ENCODE peak calls at places on chromosomes 5 and 9, in five cellular contexts. One of them, this sample, is unnamed.

GRCh38 chr9:132011309-132011708 is 68.4 kb downstream of the MED27 start:
- DNase-seq in NCI-H524: no peak
- DNase-seq in kidney glomerular epithelial cell: no peak
- DNase-seq in endothelial cell of umbilical vein: no peak
- DNase-seq in CD8-positive, alpha-beta T cell: no peak
- DNase-seq in this sample: no peak

GRCh38 chr5:110333384-110333783 is 393.1 kb downstream of the TMEM232 start:
- DNase-seq in NCI-H524: peak; percentile 76
- DNase-seq in kidney glomerular epithelial cell: no peak
- DNase-seq in endothelial cell of umbilical vein: no peak
- DNase-seq in CD8-positive, alpha-beta T cell: no peak
- DNase-seq in this sample: no peak

GRCh38 chr9:128685636-128686489 is 3.2 kb upstream of the SET start:
- DNase-seq in NCI-H524: no peak
- DNase-seq in kidney glomerular epithelial cell: no peak
- DNase-seq in endothelial cell of umbilical vein: no peak
- DNase-seq in CD8-positive, alpha-beta T cell: no peak
- DNase-seq in this sample: no peak

GRCh38 chr9:36149197-36149596 is 12.7 kb downstream of the GLIPR2 start:
- DNase-seq in NCI-H524: no peak
- DNase-seq in kidney glomerular epithelial cell: peak; percentile 50
- DNase-seq in endothelial cell of umbilical vein: peak; percentile 42
- DNase-seq in CD8-positive, alpha-beta T cell: no peak
- DNase-seq in this sample: peak; percentile 55

GRCh38 chr5:169751490-169751889 is 114.4 kb downstream of the DOCK2 start:
- DNase-seq in NCI-H524: no peak
- DNase-seq in kidney glomerular epithelial cell: no peak
- DNase-seq in endothelial cell of umbilical vein: no peak
- DNase-seq in CD8-positive, alpha-beta T cell: no peak
- DNase-seq in this sample: no peak

GRCh38 chr5:107557051-107557658 is 113.6 kb downstream of the EFNA5 start:
- DNase-seq in NCI-H524: no peak
- DNase-seq in kidney glomerular epithelial cell: peak; percentile 48
- DNase-seq in endothelial cell of umbilical vein: no peak
- DNase-seq in CD8-positive, alpha-beta T cell: no peak
- DNase-seq in this sample: peak; percentile 47

GRCh38 chr5:155906046-155906445 is 420.9 kb upstream of the SGCD start:
- DNase-seq in NCI-H524: no peak
- DNase-seq in kidney glomerular epithelial cell: no peak
- DNase-seq in endothelial cell of umbilical vein: no peak
- DNase-seq in CD8-positive, alpha-beta T cell: no peak
- DNase-seq in this sample: no peak

GRCh38 chr5:144040615-144041394 is 129.7 kb downstream of the YIPF5 start:
- DNase-seq in NCI-H524: peak; percentile 1
- DNase-seq in kidney glomerular epithelial cell: no peak
- DNase-seq in endothelial cell of umbilical vein: no peak
- DNase-seq in CD8-positive, alpha-beta T cell: no peak
- DNase-seq in this sample: no peak

GRCh38 chr9:70390922-70391321 is 23.5 kb downstream of the KLF9 start:
- DNase-seq in NCI-H524: no peak
- DNase-seq in kidney glomerular epithelial cell: no peak
- DNase-seq in endothelial cell of umbilical vein: peak; percentile 72
- DNase-seq in CD8-positive, alpha-beta T cell: no peak
- DNase-seq in this sample: peak; percentile 38

GRCh38 chr5:73816656-73817420 is 190.8 kb downstream of the ARHGEF28 start:
- DNase-seq in NCI-H524: no peak
- DNase-seq in kidney glomerular epithelial cell: peak; percentile 61
- DNase-seq in endothelial cell of umbilical vein: no peak
- DNase-seq in CD8-positive, alpha-beta T cell: no peak
- DNase-seq in this sample: no peak

GRCh38 chr9:752201-752600 is 89.3 kb upstream of the DMRT1 start:
- DNase-seq in NCI-H524: no peak
- DNase-seq in kidney glomerular epithelial cell: peak; percentile 51
- DNase-seq in endothelial cell of umbilical vein: peak; percentile 82
- DNase-seq in CD8-positive, alpha-beta T cell: no peak
- DNase-seq in this sample: no peak

GRCh38 chr5:32852535-32852934 is 141.4 kb downstream of the NPR3 start:
- DNase-seq in NCI-H524: no peak
- DNase-seq in kidney glomerular epithelial cell: peak; percentile 98
- DNase-seq in endothelial cell of umbilical vein: no peak
- DNase-seq in CD8-positive, alpha-beta T cell: no peak
- DNase-seq in this sample: no peak

GRCh38 chr5:9198399-9198798 is 347.5 kb downstream of the SEMA5A start:
- DNase-seq in NCI-H524: no peak
- DNase-seq in kidney glomerular epithelial cell: no peak
- DNase-seq in endothelial cell of umbilical vein: no peak
- DNase-seq in CD8-positive, alpha-beta T cell: no peak
- DNase-seq in this sample: no peak

GRCh38 chr9:7239708-7240107 is 481.9 kb downstream of the KDM4C start:
- DNase-seq in NCI-H524: peak; percentile 11
- DNase-seq in kidney glomerular epithelial cell: no peak
- DNase-seq in endothelial cell of umbilical vein: no peak
- DNase-seq in CD8-positive, alpha-beta T cell: no peak
- DNase-seq in this sample: no peak

GRCh38 chr9:18568969-18569368 is 95.0 kb downstream of the ADAMTSL1 start:
- DNase-seq in NCI-H524: peak; percentile 73
- DNase-seq in kidney glomerular epithelial cell: no peak
- DNase-seq in endothelial cell of umbilical vein: no peak
- DNase-seq in CD8-positive, alpha-beta T cell: no peak
- DNase-seq in this sample: no peak

GRCh38 chr5:92353107-92354030 is 970.3 kb upstream of the ARRDC3 start:
- DNase-seq in NCI-H524: no peak
- DNase-seq in kidney glomerular epithelial cell: no peak
- DNase-seq in endothelial cell of umbilical vein: no peak
- DNase-seq in CD8-positive, alpha-beta T cell: no peak
- DNase-seq in this sample: no peak

GRCh38 chr5:77077821-77078176 is 9.3 kb downstream of the ZBED3 start:
- DNase-seq in NCI-H524: no peak
- DNase-seq in kidney glomerular epithelial cell: no peak
- DNase-seq in endothelial cell of umbilical vein: no peak
- DNase-seq in CD8-positive, alpha-beta T cell: no peak
- DNase-seq in this sample: no peak

GRCh38 chr5:138946241-138946623 is 71.1 kb upstream of the LRRTM2 start:
- DNase-seq in NCI-H524: peak; percentile 66
- DNase-seq in kidney glomerular epithelial cell: no peak
- DNase-seq in endothelial cell of umbilical vein: no peak
- DNase-seq in CD8-positive, alpha-beta T cell: no peak
- DNase-seq in this sample: no peak

GRCh38 chr9:127505396-127506116 is 54.2 kb downstream of the LRSAM1 start:
- DNase-seq in NCI-H524: peak; percentile 44
- DNase-seq in kidney glomerular epithelial cell: no peak
- DNase-seq in endothelial cell of umbilical vein: peak; percentile 37
- DNase-seq in CD8-positive, alpha-beta T cell: no peak
- DNase-seq in this sample: no peak

GRCh38 chr5:149371296-149371962 is 7.7 kb downstream of the IL17B start:
- DNase-seq in NCI-H524: peak; percentile 50
- DNase-seq in kidney glomerular epithelial cell: peak; percentile 45
- DNase-seq in endothelial cell of umbilical vein: peak; percentile 59
- DNase-seq in CD8-positive, alpha-beta T cell: peak; percentile 59
- DNase-seq in this sample: peak; percentile 39

GRCh38 chr5:31556461-31556860 is 24.4 kb downstream of the C5orf22 start:
- DNase-seq in NCI-H524: no peak
- DNase-seq in kidney glomerular epithelial cell: no peak
- DNase-seq in endothelial cell of umbilical vein: no peak
- DNase-seq in CD8-positive, alpha-beta T cell: no peak
- DNase-seq in this sample: no peak

GRCh38 chr9:81549500-81550206 is 139.7 kb downstream of the TLE1 start:
- DNase-seq in NCI-H524: no peak
- DNase-seq in kidney glomerular epithelial cell: peak; percentile 64
- DNase-seq in endothelial cell of umbilical vein: no peak
- DNase-seq in CD8-positive, alpha-beta T cell: no peak
- DNase-seq in this sample: no peak

GRCh38 chr5:394671-395155 is 48.3 kb upstream of the EXOC3 start:
- DNase-seq in NCI-H524: no peak
- DNase-seq in kidney glomerular epithelial cell: no peak
- DNase-seq in endothelial cell of umbilical vein: no peak
- DNase-seq in CD8-positive, alpha-beta T cell: no peak
- DNase-seq in this sample: no peak